ENCODE peak calls at places on chromosome 5, in four cellular contexts. N is left ventricle myocardium inferior, C is heart right ventricle, D is GM12878. V is an unnamed sample.

GRCh38 chr5:17180957-17181723 is 36.3 kb upstream of the BASP1 start:
- DNase-seq in C (no peak), N (no peak), D (no peak), V (no peak)

GRCh38 chr5:3512291-3512690 is 83.3 kb upstream of the IRX1 start:
- DNase-seq in C (no peak), D (no peak), N (no peak), V (no peak)

GRCh38 chr5:159601216-159601615 is 270.9 kb upstream of the IL12B start:
- DNase-seq in N (no peak), C (no peak), D (no peak), V (no peak)

GRCh38 chr5:12566441-12566840 is 662.2 kb upstream of the CTNND2 start:
- DNase-seq in D (no peak), C (no peak), N (no peak), V (no peak)

GRCh38 chr5:54148062-54148461 is 162.3 kb downstream of the ARL15 start:
- DNase-seq in D (no peak), C (no peak), N (no peak), V (no peak)

GRCh38 chr5:141465351-141465750 is 10.4 kb upstream of the PCDHGC3 start:
- DNase-seq in D (no peak), N (no peak), C (no peak), V (no peak)

GRCh38 chr5:4258170-4258569 is 662.5 kb downstream of the IRX1 start:
- DNase-seq in N (no peak), D (no peak), C (no peak), V (no peak)

GRCh38 chr5:172088801-172089200 is 82.4 kb upstream of the FBXW11 start:
- DNase-seq in N (no peak), C (no peak), D (no peak), V (no peak)

GRCh38 chr5:144028644-144029043 is 141.8 kb downstream of the YIPF5 start:
- DNase-seq in N (no peak), C (no peak), D (no peak), V (no peak)

GRCh38 chr5:141848771-141849370 is 29.3 kb downstream of the PCDH1 start:
- DNase-seq in C (peak), N (peak), D (no peak), V (no peak)

GRCh38 chr5:172777381-172778222 is 6.6 kb upstream of the DUSP1 start:
- DNase-seq in D (no peak), N (peak), C (peak), V (peak)

GRCh38 chr5:67010684-67011409 is 185.8 kb downstream of the CD180 start:
- DNase-seq in D (no peak), N (no peak), C (no peak), V (no peak)

GRCh38 chr5:179553006-179553405 is 2.7 kb downstream of the RUFY1 start:
- DNase-seq in D (no peak), N (no peak), C (no peak), V (no peak)

GRCh38 chr5:102421647-102422046 is 77.2 kb downstream of the SLCO6A1 start:
- DNase-seq in D (no peak), C (no peak), N (no peak), V (no peak)

GRCh38 chr5:122533825-122534224 is 221.8 kb downstream of the SNCAIP start:
- DNase-seq in D (no peak), N (no peak), C (no peak), V (no peak)

GRCh38 chr5:31939151-31939550 is 235.0 kb downstream of the GOLPH3 start:
- DNase-seq in D (no peak), C (no peak), N (no peak), V (no peak)

GRCh38 chr5:7181841-7182240 is 214.1 kb upstream of the ADCY2 start:
- DNase-seq in C (no peak), N (no peak), D (no peak), V (no peak)

GRCh38 chr5:38468978-38469706 is 87.3 kb downstream of the LIFR start:
- DNase-seq in D (no peak), N (peak), C (peak), V (no peak)

GRCh38 chr5:122896598-122897282 is 51.3 kb downstream of the SNX24 start:
- DNase-seq in N (no peak), C (no peak), D (no peak), V (no peak)

GRCh38 chr5:177528631-177529030 is 11.9 kb upstream of the DDX41 start:
- DNase-seq in C (no peak), D (no peak), N (no peak), V (no peak)

GRCh38 chr5:177529247-177529901 is 12.6 kb upstream of the DDX41 start:
- DNase-seq in D (no peak), N (no peak), C (no peak), V (no peak)

GRCh38 chr5:177530638-177531037 is 13.9 kb upstream of the DDX41 start:
- DNase-seq in C (no peak), N (no peak), D (no peak), V (no peak)

GRCh38 chr5:177535125-177535524 is 18.4 kb upstream of the DDX41 start:
- DNase-seq in C (no peak), D (no peak), N (no peak), V (no peak)

GRCh38 chr5:177531209-177531940 is 14.6 kb upstream of the DDX41 start:
- DNase-seq in D (no peak), C (no peak), N (no peak), V (no peak)
- TF ChIP-seq CTCF in D (no peak), C (no peak), N (no peak), V (no peak)

GRCh38 chr5:36073595-36074216 is 7.0 kb upstream of the UGT3A2 start:
- DNase-seq in C (no peak), D (no peak), N (no peak), V (no peak)
- TF ChIP-seq CTCF in C (no peak), D (peak), N (no peak), V (no peak)

GRCh38 chr5:93607367-93608258 is 24.6 kb downstream of the NR2F1 start:
- DNase-seq in N (no peak), D (no peak), C (no peak), V (no peak)
- TF ChIP-seq CTCF in N (peak), D (peak), C (peak), V (peak)

DNA sequence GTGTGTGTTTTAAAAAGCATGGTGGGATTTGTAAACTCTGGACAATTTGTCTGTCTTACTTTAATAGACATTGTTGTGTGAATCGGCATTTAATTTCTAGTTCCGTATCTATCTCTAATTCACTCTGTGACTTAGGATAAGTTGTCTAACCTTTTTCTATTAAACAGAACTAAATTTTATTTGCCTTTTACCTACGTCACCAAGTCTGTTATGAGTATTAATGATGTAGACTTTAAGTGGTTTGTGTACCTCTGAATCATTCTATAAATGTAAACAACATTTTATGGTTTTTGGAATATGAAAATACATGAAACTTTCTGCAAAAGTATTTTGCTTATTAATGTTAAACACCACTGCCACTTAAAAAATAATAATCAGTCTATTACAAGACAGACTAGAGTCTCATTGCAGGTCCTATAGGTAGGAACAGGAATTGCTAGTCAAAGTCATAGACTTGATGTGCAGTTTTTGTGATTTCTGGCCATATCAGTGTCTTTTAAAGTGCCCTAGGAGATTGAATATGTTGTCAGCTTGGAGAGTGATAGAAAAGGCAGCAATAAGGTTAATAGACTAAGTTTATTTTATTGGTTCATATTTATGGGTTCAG is 5.6 kb downstream of the RBM27 start:
- DNase-seq in C (no peak), D (no peak), N (no peak), V (no peak)
- TF ChIP-seq CTCF in C (no peak), D (peak), N (peak), V (no peak)

GRCh38 chr5:149002761-149003689 is 59.8 kb downstream of the SH3TC2 start:
- DNase-seq in D (no peak), N (no peak), C (no peak), V (no peak)
- TF ChIP-seq CTCF in D (no peak), N (peak), C (peak), V (no peak)

GRCh38 chr5:30414078-30414477 is 779.4 kb upstream of the CDH6 start:
- DNase-seq in N (no peak), C (no peak), D (no peak), V (no peak)

GRCh38 chr5:30413540-30413939 is 779.9 kb upstream of the CDH6 start:
- DNase-seq in D (no peak), N (no peak), C (no peak), V (no peak)
- TF ChIP-seq CTCF in D (no peak), N (no peak), C (no peak), V (no peak)

V was measured in natural killer cell.